ENCODE peak calls at places on chromosome 5, in ten cellular contexts. Y, Z, P, T, L, O, X, S, R and V are unnamed samples.

GRCh38 chr5:66769839-66770617 is 173.8 kb downstream of the MAST4 start:
- DNase-seq in Y (no peak), Z (no peak), P (peak; percentile 78), T (peak; percentile 41), L (peak; percentile 8), O (no peak), X (no peak), S (no peak), R (peak; percentile 29), V (no peak)

GRCh38 chr5:5141625-5142527 is 1.7 kb downstream of the ADAMTS16 start:
- DNase-seq in Y (no peak), Z (peak; percentile 45), P (peak; percentile 87), T (no peak), L (peak; percentile 32), O (no peak), X (peak; percentile 65), S (peak; percentile 68), R (peak; percentile 53), V (no peak)

GRCh38 chr5:111383288-111383970 is 128.9 kb downstream of the STARD4 start:
- DNase-seq in Y (no peak), Z (no peak), P (no peak), T (no peak), L (no peak), O (no peak), X (no peak), S (no peak), R (no peak), V (no peak)

GRCh38 chr5:11801061-11801460 is 103.2 kb downstream of the CTNND2 start:
- DNase-seq in Y (no peak), Z (no peak), P (no peak), T (no peak), L (no peak), O (no peak), X (no peak), S (no peak), R (no peak), V (no peak)

GRCh38 chr5:33312631-33313030 is 128.1 kb upstream of the TARS1 start:
- DNase-seq in Y (no peak), Z (no peak), P (no peak), T (no peak), L (no peak), O (no peak), X (no peak), S (no peak), R (no peak), V (no peak)

GRCh38 chr5:137668574-137669093 is 67.3 kb downstream of the KLHL3 start:
- DNase-seq in Y (no peak), Z (no peak), P (no peak), T (no peak), L (no peak), O (no peak), X (no peak), S (no peak), R (no peak), V (no peak)

GRCh38 chr5:55817030-55817429 is 34.1 kb upstream of the IL31RA start:
- DNase-seq in Y (no peak), Z (no peak), P (no peak), T (no peak), L (no peak), O (no peak), X (no peak), S (no peak), R (no peak), V (no peak)

GRCh38 chr5:124744170-124744911 is 2.1 kb downstream of the ZNF608 start:
- DNase-seq in Y (no peak), Z (no peak), P (no peak), T (no peak), L (peak; percentile 76), O (no peak), X (peak; percentile 85), S (peak; percentile 76), R (no peak), V (no peak)

GRCh38 chr5:78677777-78678668 is 29.5 kb upstream of the LHFPL2 start:
- DNase-seq in Y (peak; percentile 26), Z (peak; percentile 69), P (no peak), T (no peak), L (peak; percentile 40), O (peak; percentile 18), X (peak; percentile 88), S (no peak), R (peak; percentile 60), V (no peak)

GRCh38 chr5:170861855-170862766 is at the start of gene RANBP17:
- DNase-seq in Y (no peak), Z (peak; percentile 53), P (peak; percentile 93), T (peak; percentile 64), L (peak; percentile 55), O (no peak), X (peak; percentile 63), S (peak; percentile 60), R (peak; percentile 95), V (no peak)

GRCh38 chr5:118956727-118957126 is 31.6 kb downstream of the DTWD2 start:
- DNase-seq in Y (no peak), Z (no peak), P (peak; percentile 49), T (no peak), L (no peak), O (no peak), X (no peak), S (no peak), R (peak; percentile 34), V (no peak)

GRCh38 chr5:95471447-95471846 is 80.3 kb downstream of the FAM81B start:
- DNase-seq in Y (no peak), Z (no peak), P (no peak), T (no peak), L (no peak), O (no peak), X (no peak), S (no peak), R (no peak), V (no peak)

GRCh38 chr5:115097236-115097635 is 72.5 kb downstream of the TRIM36 start:
- DNase-seq in Y (no peak), Z (no peak), P (no peak), T (no peak), L (no peak), O (no peak), X (no peak), S (no peak), R (no peak), V (no peak)

GRCh38 chr5:43659075-43659474 is 56.1 kb downstream of the NNT start:
- DNase-seq in Y (no peak), Z (no peak), P (no peak), T (no peak), L (no peak), O (no peak), X (no peak), S (no peak), R (no peak), V (no peak)

GRCh38 chr5:43661102-43661501 is 58.1 kb downstream of the NNT start:
- DNase-seq in Y (no peak), Z (peak; percentile 35), P (peak; percentile 71), T (no peak), L (no peak), O (peak; percentile 8), X (no peak), S (no peak), R (peak; percentile 13), V (no peak)

GRCh38 chr5:43663916-43664315 is 60.9 kb downstream of the NNT start:
- DNase-seq in Y (no peak), Z (no peak), P (no peak), T (no peak), L (no peak), O (no peak), X (no peak), S (no peak), R (no peak), V (no peak)

DNA sequence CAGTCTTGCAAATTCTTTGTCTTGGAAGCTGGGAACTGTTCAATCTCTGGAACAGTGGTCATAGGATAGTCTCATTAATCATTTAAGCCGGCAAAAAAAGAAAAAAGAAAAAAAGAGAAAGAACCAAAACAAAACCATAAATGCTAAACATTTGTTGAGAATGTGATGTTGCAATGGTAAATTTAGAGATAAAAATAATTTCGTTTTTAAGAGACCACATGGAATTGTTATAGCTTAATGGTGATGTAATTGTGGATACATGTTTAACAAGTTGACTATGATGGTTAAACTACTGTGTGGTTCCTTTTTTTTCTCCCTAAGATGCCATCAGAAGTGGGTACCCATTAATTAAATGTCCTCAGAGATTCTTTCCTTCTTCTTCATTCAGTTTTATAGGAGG is 61.7 kb downstream of the NNT start:
- DNase-seq in Y (no peak), Z (no peak), P (no peak), T (no peak), L (no peak), O (no peak), X (no peak), S (no peak), R (no peak), V (no peak)
- TF ChIP-seq POLR2AphosphoS5 in Y (no peak), Z (no peak), P (no peak), T (no peak), L (no peak), O (no peak), X (no peak), S (no peak), R (no peak), V (no peak)

GRCh38 chr5:173200356-173200755 is 34.6 kb downstream of the NKX2-5 start:
- DNase-seq in Y (no peak), Z (no peak), P (no peak), T (no peak), L (no peak), O (no peak), X (no peak), S (no peak), R (no peak), V (no peak)
- H3K4me1 ChIP-seq in Y (no peaks in the 10 kb centered on the region), Z (peaks cover 9% of the 10 kb centered on the region), P (peaks cover 7% of the 10 kb centered on the region), T (no peaks in the 10 kb centered on the region), L (no peaks in the 10 kb centered on the region), O (peaks cover 9% of the 10 kb centered on the region), X (no peaks in the 10 kb centered on the region), S (peaks cover 9% of the 10 kb centered on the region), R (peaks cover 5% of the 10 kb centered on the region), V (no peaks in the 10 kb centered on the region)

DNA sequence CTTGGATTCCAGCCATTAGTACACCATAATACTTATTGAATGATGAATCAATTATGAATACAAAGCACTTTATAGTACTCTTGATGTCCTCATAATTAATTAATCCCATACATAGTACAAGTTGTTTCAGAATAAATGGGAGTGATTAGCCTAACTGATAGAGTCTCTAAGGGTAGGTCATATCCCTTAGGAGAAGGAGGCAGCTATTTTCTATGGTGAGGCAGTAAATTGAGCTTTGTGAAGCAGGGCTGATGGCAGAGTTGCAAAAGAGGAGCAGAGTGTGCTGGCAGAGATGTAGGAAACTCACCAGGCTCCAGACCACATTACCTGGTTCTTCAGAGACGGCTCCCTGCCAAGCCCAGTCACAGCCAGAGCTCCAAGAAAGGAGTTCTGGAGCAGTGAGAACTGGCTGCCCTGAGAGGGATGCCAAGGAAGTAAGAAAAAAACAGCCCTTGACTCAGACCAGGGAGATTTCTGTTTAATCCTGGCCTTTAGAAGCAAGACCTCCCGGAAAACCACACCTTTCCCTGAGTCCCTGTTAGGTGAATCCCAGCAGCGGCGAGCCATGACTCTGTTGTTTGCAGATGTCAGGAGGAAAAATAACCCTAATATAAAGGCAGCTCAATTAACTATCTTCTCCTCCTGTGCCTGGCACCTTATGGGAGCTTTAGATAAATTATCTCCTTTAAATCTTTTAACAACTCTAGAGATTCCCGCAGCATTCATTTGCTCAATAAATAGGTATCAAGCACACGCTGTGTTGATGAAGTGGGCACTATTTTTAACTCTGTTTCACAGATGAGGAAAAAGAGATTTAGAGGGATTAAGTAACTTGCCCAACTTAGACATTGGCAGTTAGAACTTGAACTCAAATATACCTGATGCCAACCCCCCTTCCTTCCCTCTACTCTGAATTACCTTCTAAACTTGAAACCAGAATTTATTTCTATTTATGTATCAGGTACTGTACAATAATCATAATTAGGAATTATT is 112.7 kb downstream of the SH3TC2 start:
- DNase-seq in Y (no peak), Z (no peak), P (no peak), T (no peak), L (peak; percentile 48), O (no peak), X (peak; percentile 96), S (no peak), R (no peak), V (peak; percentile 94)
- TF ChIP-seq POLR2AphosphoS5 in Y (no peak), Z (no peak), P (no peak), T (no peak), L (no peak), O (no peak), X (peak; percentile 77), S (no peak), R (no peak), V (peak; percentile 56)

GRCh38 chr5:14810282-14810681 is 61.3 kb downstream of the ANKH start:
- DNase-seq in Y (no peak), Z (no peak), P (no peak), T (no peak), L (no peak), O (no peak), X (no peak), S (no peak), R (no peak), V (no peak)
- H3K4me1 ChIP-seq in Y (peaks cover 19% of the 10 kb centered on the region), Z (peaks cover 27% of the 10 kb centered on the region), P (no peaks in the 10 kb centered on the region), T (no peaks in the 10 kb centered on the region), L (peaks cover 9% of the 10 kb centered on the region), O (peaks cover 8% of the 10 kb centered on the region), X (no peaks in the 10 kb centered on the region), S (peaks cover 15% of the 10 kb centered on the region), R (peaks cover 22% of the 10 kb centered on the region), V (no peaks in the 10 kb centered on the region)